ENCODE peak calls at places on chromosomes 2 and 18, in five cellular contexts. D, V, B, I and E are unnamed samples.

GRCh38 chr2:62895632-62896009 is 155.0 kb upstream of the OTX1 start:
- DNase-seq in D (no peak), V (peak), I (peak), B (no peak), E (no peak)

GRCh38 chr2:67802824-67803223 is 260.0 kb downstream of the C1D start:
- DNase-seq in D (no peak), B (no peak), I (no peak), V (no peak), E (no peak)

GRCh38 chr2:152391318-152391717 is 56.3 kb downstream of the FMNL2 start:
- DNase-seq in D (no peak), V (no peak), B (no peak), I (no peak), E (no peak)

GRCh38 chr2:134406716-134407115 is 152.8 kb downstream of the MGAT5 start:
- DNase-seq in I (no peak), V (no peak), B (no peak), D (no peak), E (peak)

GRCh38 chr2:33333433-33333832 is 143.0 kb upstream of the RASGRP3 start:
- DNase-seq in D (no peak), B (no peak), V (no peak), I (no peak), E (no peak)

GRCh38 chr2:108988796-108989713 is at the start of gene EDAR:
- DNase-seq in B (peak), I (peak), D (no peak), V (peak), E (peak)

GRCh38 chr2:174744111-174744510 is 20.2 kb downstream of the CHRNA1 start:
- DNase-seq in D (no peak), B (no peak), V (no peak), I (no peak), E (no peak)

GRCh38 chr2:206143451-206143850 is 15.8 kb downstream of the NDUFS1 start:
- DNase-seq in V (no peak), I (no peak), B (no peak), D (no peak), E (no peak)

GRCh38 chr18:60372598-60372997 is at the start of gene MC4R:
- DNase-seq in B (no peak), D (peak), V (peak), I (peak), E (no peak)

GRCh38 chr2:23434721-23435121 is 49.7 kb downstream of the KLHL29 start:
- DNase-seq in V (no peak), D (no peak), I (peak), B (no peak), E (no peak)

GRCh38 chr2:5070257-5070656 is 621.9 kb upstream of the SOX11 start:
- DNase-seq in V (peak), D (no peak), B (no peak), I (peak), E (no peak)

GRCh38 chr18:25133879-25134278 is 218.1 kb downstream of the ZNF521 start:
- DNase-seq in D (no peak), B (no peak), V (no peak), I (no peak), E (no peak)

GRCh38 chr2:88059979-88060906 is 4.7 kb upstream of the KRCC1 start:
- DNase-seq in I (peak), B (peak), V (peak), D (no peak), E (peak)

GRCh38 chr18:29028560-29028959 is 851.6 kb upstream of the CDH2 start:
- DNase-seq in I (no peak), D (no peak), B (no peak), V (no peak), E (no peak)

GRCh38 chr2:99425022-99425421 is 64.8 kb downstream of the REV1 start:
- DNase-seq in V (peak), I (peak), D (no peak), B (peak), E (no peak)

GRCh38 chr2:108575132-108575966 is 41.1 kb downstream of the LIMS1 start:
- DNase-seq in D (peak), V (peak), I (peak), B (no peak), E (no peak)

GRCh38 chr2:142724186-142724585 is 153.3 kb upstream of the KYNU start:
- DNase-seq in V (no peak), I (no peak), D (no peak), B (no peak), E (no peak)

GRCh38 chr2:66536290-66536673 is 101.4 kb downstream of the MEIS1 start:
- DNase-seq in I (no peak), B (no peak), V (no peak), D (no peak), E (no peak)

GRCh38 chr2:66535574-66536289 is 100.8 kb downstream of the MEIS1 start:
- DNase-seq in B (no peak), D (no peak), V (no peak), I (no peak), E (no peak)

GRCh38 chr2:66537001-66537400 is 102.1 kb downstream of the MEIS1 start:
- DNase-seq in I (no peak), V (no peak), D (no peak), B (no peak), E (no peak)

GRCh38 chr2:66539452-66539851 is 104.5 kb downstream of the MEIS1 start:
- DNase-seq in B (peak), I (peak), D (no peak), V (peak), E (no peak)

DNA sequence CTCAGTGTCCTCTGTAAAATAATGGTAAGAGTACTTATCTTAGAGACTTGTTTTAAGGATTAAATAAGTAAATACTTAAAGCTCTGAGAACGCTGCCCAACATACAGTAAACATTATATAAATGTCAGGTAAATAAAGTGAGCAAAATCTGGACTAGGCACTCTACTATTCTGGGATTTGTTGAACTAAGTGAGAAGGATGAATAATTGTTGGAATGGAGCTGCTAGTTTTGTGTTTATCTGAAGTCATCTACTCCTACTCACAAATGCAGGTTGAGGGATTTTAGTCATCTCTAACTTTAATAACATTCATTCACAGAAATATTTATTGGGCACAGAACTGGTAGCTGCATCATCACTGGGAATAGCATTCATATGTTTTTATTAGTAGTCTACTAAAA is 103.4 kb downstream of the MEIS1 start:
- DNase-seq in D (no peak), I (no peak), V (peak), B (no peak), E (no peak)
- TF ChIP-seq CTCF in D (no peak), I (no peak), V (no peak), B (no peak), E (no peak)

DNA sequence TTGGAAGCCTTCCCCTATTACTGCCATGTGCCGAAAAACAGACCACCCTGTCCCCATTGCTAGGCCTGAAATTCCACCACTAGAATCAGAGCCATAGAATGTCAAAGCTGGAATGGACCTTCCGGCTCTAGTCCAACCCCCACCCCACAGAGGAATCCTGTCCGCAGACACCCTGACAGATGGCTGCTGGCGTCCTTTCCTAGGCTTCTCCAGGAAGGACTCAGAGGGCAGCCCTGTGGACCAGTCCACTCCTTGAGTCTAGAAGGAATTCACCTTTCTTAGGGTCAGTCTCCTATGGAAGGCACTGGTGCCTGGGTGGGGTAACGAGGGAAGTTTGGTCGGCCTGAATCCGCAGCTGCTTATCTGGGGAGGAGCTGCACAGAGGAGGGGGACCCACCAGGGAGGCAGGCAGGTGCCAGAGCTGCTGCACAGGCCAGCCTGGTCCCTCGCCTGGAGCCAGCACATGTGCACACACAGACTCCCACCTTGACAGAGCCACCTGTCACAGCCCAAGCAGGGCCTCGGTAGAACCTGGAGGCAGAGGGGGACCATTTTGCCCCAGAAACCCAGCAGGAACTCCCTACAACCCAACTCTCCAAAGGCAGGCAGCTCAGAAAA is 2.5 kb downstream of the DNMT3A start:
- DNase-seq in V (no peak), D (no peak), I (peak), B (no peak), E (no peak)
- H3K4me3 ChIP-seq in V (no peak), D (no peak), I (no peak), B (no peak), E (no peak)

GRCh38 chr2:208594642-208595385 is 188.2 kb downstream of the PTH2R start:
- DNase-seq in D (no peak), I (no peak), V (no peak), B (no peak), E (no peak)

GRCh38 chr2:208595386-208596275 is 189.0 kb downstream of the PTH2R start:
- DNase-seq in I (no peak), D (no peak), V (peak), B (no peak), E (no peak)
- TF ChIP-seq CTCF in I (no peak), D (no peak), V (no peak), B (no peak), E (no peak)

DNA sequence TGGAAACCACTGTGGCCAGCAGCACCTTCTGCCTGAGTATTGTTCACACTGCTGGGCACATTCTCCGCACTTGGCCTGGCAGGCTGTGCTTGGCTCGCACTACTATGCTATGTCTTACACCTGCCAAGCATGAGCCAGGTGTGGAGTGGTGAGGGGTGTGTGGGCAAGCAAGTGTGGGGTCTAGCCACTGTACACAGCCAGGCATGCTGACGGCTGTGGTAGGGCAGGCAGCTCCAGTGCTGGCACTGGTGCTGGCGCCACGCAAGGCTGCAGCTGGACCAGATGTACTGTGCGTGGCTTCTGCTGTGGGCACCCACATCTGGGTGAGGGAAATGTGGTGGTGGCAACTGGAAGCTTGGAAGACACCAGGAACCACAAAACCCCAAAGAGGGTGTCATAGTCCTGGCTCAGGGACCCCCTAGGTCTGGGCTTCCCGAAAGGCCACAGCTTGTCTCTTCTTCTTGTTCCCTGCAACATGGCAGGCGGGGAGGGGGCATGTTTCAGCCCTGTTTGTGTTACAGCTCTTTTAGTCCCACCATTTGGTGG is 101.5 kb downstream of the ALMS1 start:
- DNase-seq in I (no peak), V (no peak), B (no peak), D (no peak), E (no peak)
- H3K4me3 ChIP-seq in I (no peak), V (no peak), B (no peak), D (no peak), E (no peak)